ENCODE peak calls at places on chromosomes 2 and 18, in five cellular contexts. S is left colon; R is Jurkat, Clone E6-1; I is stimulated activated CD8-positive, alpha-beta memory T cell treated with anti-CD3 and anti-CD28 coated beads, Interleukin-15, amount 100 ng/mL, for 1 hour; K is T follicular helper cell. W is an unnamed sample.
A peak's percentile ranks its signal among the peaks of the same experiment; 100 is the strongest.

GRCh38 chr18:63787673-63788072 is 12.5 kb downstream of the SERPINB7 start:
- DNase-seq in S (no peak), R (no peak), I (no peak), K (no peak), W (no peak)

GRCh38 chr2:62539892-62540785 is 34.1 kb upstream of the TMEM17 start:
- DNase-seq in S (no peak), R (no peak), I (no peak), K (no peak), W (no peak)

GRCh38 chr2:14257801-14258507 is 374.6 kb upstream of the LRATD1 start:
- DNase-seq in S (no peak), R (no peak), I (no peak), K (no peak), W (no peak)

GRCh38 chr2:3597567-3597966 is 2.7 kb downstream of the COLEC11 start:
- DNase-seq in S (no peak), R (no peak), I (no peak), K (no peak), W (no peak)

GRCh38 chr2:240359695-240360094 is 75.8 kb upstream of the GPC1 start:
- DNase-seq in S (peak; percentile 19), R (no peak), I (no peak), K (no peak), W (peak; percentile 45)

GRCh38 chr2:104388296-104388695 is 465.6 kb upstream of the POU3F3 start:
- DNase-seq in S (no peak), R (no peak), I (no peak), K (no peak), W (no peak)

GRCh38 chr2:47162780-47163179 is 7.7 kb upstream of the STPG4 start:
- DNase-seq in S (no peak), R (no peak), I (no peak), K (no peak), W (no peak)

GRCh38 chr2:21395366-21395765 is 271.6 kb downstream of the TDRD15 start:
- DNase-seq in S (no peak), R (no peak), I (no peak), K (no peak), W (no peak)

GRCh38 chr18:34913837-34914755 is 127.1 kb upstream of the MAPRE2 start:
- DNase-seq in S (no peak), R (no peak), I (no peak), K (no peak), W (no peak)

GRCh38 chr18:54257015-54257414 is 12.3 kb upstream of the POLI start:
- DNase-seq in S (no peak), R (no peak), I (no peak), K (no peak), W (no peak)

GRCh38 chr2:58063641-58064040 is 17.0 kb downstream of the VRK2 start:
- DNase-seq in S (no peak), R (no peak), I (no peak), K (no peak), W (no peak)

GRCh38 chr18:45519881-45520280 is 95.4 kb upstream of the SLC14A2 start:
- DNase-seq in S (no peak), R (no peak), I (no peak), K (no peak), W (no peak)

GRCh38 chr2:37775908-37776250 is 104.4 kb upstream of the CDC42EP3 start:
- DNase-seq in S (no peak), R (no peak), I (no peak), K (no peak), W (peak; percentile 72)

GRCh38 chr2:127142663-127143630 is 36.0 kb upstream of the BIN1 start:
- DNase-seq in S (no peak), R (no peak), I (no peak), K (no peak), W (no peak)

GRCh38 chr2:35462226-35462983 is 893.2 kb upstream of the CRIM1 start:
- DNase-seq in S (no peak), R (no peak), I (no peak), K (no peak), W (no peak)

GRCh38 chr2:46800218-46800617 is 115.4 kb downstream of the MCFD2 start:
- DNase-seq in S (no peak), R (no peak), I (no peak), K (no peak), W (peak; percentile 77)

GRCh38 chr2:233015048-233015645 is 2.1 kb upstream of the NGEF start:
- DNase-seq in S (no peak), R (no peak), I (no peak), K (no peak), W (no peak)

GRCh38 chr2:102066554-102066953 is 74.8 kb downstream of the IL1R2 start:
- DNase-seq in S (no peak), R (no peak), I (no peak), K (no peak), W (no peak)

GRCh38 chr2:66270247-66270646 is 164.7 kb upstream of the MEIS1 start:
- DNase-seq in S (no peak), R (no peak), I (no peak), K (no peak), W (no peak)

GRCh38 chr2:184199274-184199673 is 399.1 kb upstream of the ZNF804A start:
- DNase-seq in S (no peak), R (no peak), I (no peak), K (no peak), W (no peak)

GRCh38 chr2:212097001-212097400 is 441.6 kb downstream of the ERBB4 start:
- DNase-seq in S (no peak), R (no peak), I (no peak), K (no peak), W (no peak)

GRCh38 chr18:9738266-9738969 is 30.3 kb downstream of the RAB31 start:
- DNase-seq in S (no peak), R (no peak), I (no peak), K (no peak), W (no peak)

GRCh38 chr2:9889812-9890261 is 46.6 kb downstream of the TAF1B start:
- DNase-seq in S (no peak), R (no peak), I (no peak), K (no peak), W (no peak)

GRCh38 chr2:65392609-65393008 is 39.8 kb downstream of the SPRED2 start:
- DNase-seq in S (no peak), R (no peak), I (no peak), K (no peak), W (no peak)

GRCh38 chr2:28393115-28393836 is 618 bp downstream of the FOSL2 start:
- DNase-seq in S (peak; percentile 62), R (no peak), I (no peak), K (no peak), W (peak; percentile 95)

GRCh38 chr18:57312346-57313144 is 39.8 kb upstream of the ST8SIA3 start:
- DNase-seq in S (no peak), R (no peak), I (no peak), K (no peak), W (no peak)

GRCh38 chr2:29064746-29065478 is 9.4 kb downstream of the PCARE start:
- DNase-seq in S (no peak), R (no peak), I (no peak), K (no peak), W (peak; percentile 78)

GRCh38 chr2:149028377-149028776 is 10.1 kb upstream of the LYPD6B start:
- DNase-seq in S (no peak), R (no peak), I (no peak), K (no peak), W (no peak)